ENCODE peak calls at places on chromosome 20, in seven cellular contexts. N is fibroblast of the aortic adventitia, H is adrenal gland, F is lung, R is bronchial epithelial cell, M is cardiac muscle cell, J is BJ. B is an unnamed sample.

GRCh38 chr20:53677447-53678314 is 84.0 kb upstream of the ZNF217 start:
- DNase-seq in F (no peak), J (no peak), R (no peak), M (peak), H (no peak), N (peak), B (no peak)

GRCh38 chr20:41366546-41367392 is at the start of gene EMILIN3:
- DNase-seq in R (no peak), J (no peak), H (no peak), F (no peak), N (no peak), M (no peak), B (no peak)

GRCh38 chr20:2626853-2627541 is 25.4 kb upstream of the NOP56 start:
- DNase-seq in J (peak), R (peak), M (peak), F (peak), N (peak), H (no peak), B (peak)

GRCh38 chr20:58908941-58909340 is 56.4 kb downstream of the GNAS start:
- DNase-seq in F (no peak), H (no peak), R (no peak), M (no peak), N (no peak), J (no peak), B (no peak)

GRCh38 chr20:20732641-20733040 is 20.2 kb upstream of the RALGAPA2 start:
- DNase-seq in R (peak), M (no peak), J (no peak), N (no peak), H (no peak), F (no peak), B (no peak)

GRCh38 chr20:5056801-5057599 is 55.7 kb upstream of the SLC23A2 start:
- DNase-seq in M (peak), N (peak), J (no peak), R (peak), F (peak), H (peak), B (no peak)

GRCh38 chr20:59217162-59217561 is 53.5 kb downstream of the ZNF831 start:
- DNase-seq in R (no peak), F (no peak), M (peak), J (no peak), H (no peak), N (no peak), B (no peak)

GRCh38 chr20:64104667-64105451 is 2.5 kb downstream of the NPBWR2 start:
- DNase-seq in M (no peak), H (no peak), N (no peak), J (no peak), R (no peak), F (no peak), B (no peak)

GRCh38 chr20:5195655-5196054 is 68.8 kb downstream of the CDS2 start:
- DNase-seq in F (no peak), N (peak), R (peak), H (no peak), M (no peak), J (no peak), B (no peak)

GRCh38 chr20:43752561-43753301 is 25.9 kb upstream of the GTSF1L start:
- DNase-seq in H (no peak), N (peak), R (no peak), F (peak), J (peak), M (peak), B (peak)

GRCh38 chr20:18007534-18008292 is 38.9 kb downstream of the MGME1 start:
- DNase-seq in F (no peak), H (no peak), N (peak), M (peak), R (no peak), J (no peak), B (no peak)

GRCh38 chr20:46512943-46513844 is at the start of gene ZNF334:
- DNase-seq in J (no peak), F (peak), H (peak), N (peak), R (peak), M (peak), B (no peak)

GRCh38 chr20:35145141-35145564 is 2.0 kb downstream of the EDEM2 start:
- DNase-seq in M (peak), R (peak), H (no peak), J (no peak), N (peak), F (no peak), B (peak)

GRCh38 chr20:35568645-35569044 is 26.8 kb downstream of the ERGIC3 start:
- DNase-seq in M (no peak), H (no peak), F (no peak), R (peak), N (no peak), J (no peak), B (no peak)

GRCh38 chr20:37266940-37267683 is 5.5 kb upstream of the GHRH start:
- DNase-seq in M (no peak), R (peak), H (no peak), J (no peak), F (no peak), N (no peak), B (no peak)

GRCh38 chr20:20375862-20376261 is 8.0 kb downstream of the INSM1 start:
- DNase-seq in H (no peak), J (no peak), M (no peak), F (no peak), R (no peak), N (no peak), B (no peak)

GRCh38 chr20:60422848-60423247 is 464.6 kb downstream of the CDH26 start:
- DNase-seq in R (no peak), N (no peak), F (no peak), H (no peak), J (no peak), M (no peak), B (no peak)

GRCh38 chr20:45067558-45067957 is 33.4 kb downstream of the KCNS1 start:
- DNase-seq in N (no peak), F (no peak), M (peak), R (peak), H (no peak), J (no peak), B (no peak)

GRCh38 chr20:45796336-45797070 is 4.7 kb downstream of the DNTTIP1 start:
- DNase-seq in N (no peak), J (no peak), F (no peak), R (no peak), H (no peak), M (no peak), B (no peak)

GRCh38 chr20:46739441-46740213 is 30.2 kb downstream of the SLC2A10 start:
- DNase-seq in F (no peak), M (no peak), R (peak), N (no peak), H (no peak), J (no peak), B (no peak)

GRCh38 chr20:1375515-1375914 is 17.3 kb downstream of the FKBP1A start:
- DNase-seq in J (no peak), R (peak), M (peak), H (no peak), F (no peak), N (peak), B (peak)

GRCh38 chr20:36385503-36385902 is 79.4 kb downstream of the DLGAP4 start:
- DNase-seq in M (no peak), R (no peak), F (no peak), H (no peak), J (no peak), N (no peak), B (no peak)

GRCh38 chr20:44185574-44185973 is 1.4 kb downstream of the JPH2 start:
- DNase-seq in F (no peak), J (no peak), M (no peak), R (no peak), H (no peak), N (no peak), B (no peak)

GRCh38 chr20:59438201-59438600 is 137.8 kb downstream of the EDN3 start:
- DNase-seq in N (no peak), M (no peak), F (no peak), R (no peak), J (no peak), H (no peak), B (no peak)

GRCh38 chr20:6731951-6732580 is 35.4 kb upstream of the BMP2 start:
- DNase-seq in R (no peak), M (no peak), H (peak), N (no peak), F (no peak), J (no peak), B (no peak)

GRCh38 chr20:62370115-62370806 is 3.1 kb upstream of the LAMA5 start:
- DNase-seq in F (no peak), H (no peak), M (peak), R (no peak), J (peak), N (peak), B (no peak)

GRCh38 chr20:1333462-1334369 is 4.8 kb upstream of the SDCBP2 start:
- DNase-seq in M (no peak), H (no peak), J (no peak), N (no peak), R (no peak), F (peak), B (no peak)

GRCh38 chr20:49656304-49656703 is 57.4 kb downstream of the B4GALT5 start:
- DNase-seq in N (peak), F (peak), R (no peak), J (no peak), M (no peak), H (no peak), B (no peak)

GRCh38 chr20:32368930-32369329 is 10.8 kb downstream of the ASXL1 start:
- DNase-seq in R (no peak), H (no peak), M (peak), J (no peak), F (no peak), N (peak), B (no peak)

GRCh38 chr20:46710149-46710913 is 882 bp downstream of the SLC2A10 start:
- DNase-seq in J (no peak), M (no peak), N (peak), R (no peak), F (no peak), H (no peak), B (no peak)

GRCh38 chr20:47213960-47214359 is 142.5 kb downstream of the ZMYND8 start:
- DNase-seq in M (no peak), J (no peak), R (no peak), H (no peak), N (no peak), F (no peak), B (no peak)

GRCh38 chr20:17841751-17842191 is 126.8 kb downstream of the SNX5 start:
- DNase-seq in R (no peak), J (no peak), N (peak), H (no peak), F (no peak), M (peak), B (no peak)

GRCh38 chr20:31869942-31870702 is at the start of the genes DUSP15 and TTLL9:
- DNase-seq in N (no peak), J (no peak), H (peak), R (no peak), F (peak), M (peak), B (no peak)

GRCh38 chr20:63736893-63737689 is 627 bp downstream of the LIME1 start:
- DNase-seq in M (no peak), H (no peak), F (no peak), J (no peak), R (no peak), N (no peak), B (no peak)

DNA sequence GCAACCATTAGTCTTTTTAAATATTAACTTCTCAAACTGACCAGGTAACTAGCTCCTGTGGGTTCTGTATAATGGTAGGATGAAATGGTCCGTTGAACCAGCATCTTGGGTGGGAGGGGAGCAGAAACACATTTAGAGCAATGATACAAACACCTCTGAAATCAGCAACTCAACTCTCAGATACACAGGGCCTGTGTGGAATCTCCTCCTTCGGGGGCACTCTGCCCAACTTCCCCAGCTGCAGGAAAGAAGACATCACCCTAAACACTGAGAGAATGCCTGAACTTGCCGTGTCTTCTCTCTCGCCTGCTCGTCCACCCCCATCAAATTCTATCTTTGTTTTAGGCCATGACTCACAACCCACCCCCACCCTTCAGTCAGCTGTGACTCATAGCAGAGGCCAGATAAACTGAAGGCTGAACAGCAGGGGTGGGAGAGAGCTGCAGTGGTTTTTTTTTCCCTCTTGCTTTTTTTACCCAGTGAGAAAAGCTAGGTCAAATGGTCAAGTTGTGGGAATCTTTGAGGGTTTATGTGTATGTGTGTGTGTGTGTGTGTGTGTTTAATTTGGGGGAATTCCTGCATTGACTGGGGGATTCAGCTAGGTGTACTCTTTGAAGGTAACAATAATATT is 593.4 kb upstream of the JAG1 start:
- DNase-seq in J (peak), M (peak), F (peak), H (peak), R (peak), N (peak), B (peak)
- TF ChIP-seq CTCF in J (peak), M (peak), F (no peak), H (no peak), R (peak), N (peak), B (peak)

DNA sequence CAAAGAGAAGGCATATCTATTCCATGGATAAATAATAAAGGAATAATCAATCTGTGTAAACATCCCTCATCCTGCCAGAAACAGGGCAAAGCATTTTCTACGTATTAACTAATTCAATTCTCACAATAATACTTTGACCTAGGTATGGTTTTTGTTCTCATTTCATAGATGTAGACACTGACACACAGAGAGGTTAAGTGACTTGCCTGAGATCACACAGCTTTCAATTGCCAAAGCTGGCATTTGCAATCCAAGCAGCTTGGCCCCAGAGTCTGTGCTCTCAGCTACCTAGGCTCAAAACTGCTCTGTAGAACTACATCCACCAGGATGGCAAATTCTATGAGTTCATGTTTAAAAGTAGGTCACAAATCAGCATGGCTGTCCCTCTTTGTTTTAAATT is 124.9 kb downstream of the BMP7 start:
- DNase-seq in F (no peak), N (no peak), J (no peak), H (no peak), R (no peak), M (no peak), B (no peak)
- TF ChIP-seq CTCF in F (no peak), N (no peak), J (no peak), H (no peak), R (no peak), M (no peak), B (no peak)

DNA sequence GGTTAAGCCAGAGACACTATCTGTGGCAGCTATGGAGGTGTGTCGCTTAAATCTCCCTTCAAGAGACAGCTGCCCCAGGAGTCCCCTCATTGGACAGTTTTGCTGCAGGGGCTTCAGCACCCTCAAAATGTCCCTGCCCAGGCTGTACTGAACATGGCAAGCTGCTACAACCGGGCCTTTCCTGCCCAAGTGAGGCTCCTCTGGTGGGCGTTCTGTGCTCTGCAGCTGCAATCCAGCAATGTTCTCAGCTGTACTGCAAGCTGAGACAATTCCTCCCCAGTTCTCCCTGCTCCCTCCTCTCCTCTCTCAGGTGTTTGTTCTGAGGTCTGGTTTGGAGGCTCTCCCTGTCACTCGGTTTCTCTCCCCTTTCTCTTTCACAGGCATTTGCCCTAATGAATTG is 190.8 kb upstream of the LAMP5 start:
- DNase-seq in M (peak), R (no peak), F (no peak), H (no peak), N (no peak), J (no peak), B (no peak)
- TF ChIP-seq CTCF in M (peak), R (peak), F (no peak), H (no peak), N (peak), J (peak), B (peak)

DNA sequence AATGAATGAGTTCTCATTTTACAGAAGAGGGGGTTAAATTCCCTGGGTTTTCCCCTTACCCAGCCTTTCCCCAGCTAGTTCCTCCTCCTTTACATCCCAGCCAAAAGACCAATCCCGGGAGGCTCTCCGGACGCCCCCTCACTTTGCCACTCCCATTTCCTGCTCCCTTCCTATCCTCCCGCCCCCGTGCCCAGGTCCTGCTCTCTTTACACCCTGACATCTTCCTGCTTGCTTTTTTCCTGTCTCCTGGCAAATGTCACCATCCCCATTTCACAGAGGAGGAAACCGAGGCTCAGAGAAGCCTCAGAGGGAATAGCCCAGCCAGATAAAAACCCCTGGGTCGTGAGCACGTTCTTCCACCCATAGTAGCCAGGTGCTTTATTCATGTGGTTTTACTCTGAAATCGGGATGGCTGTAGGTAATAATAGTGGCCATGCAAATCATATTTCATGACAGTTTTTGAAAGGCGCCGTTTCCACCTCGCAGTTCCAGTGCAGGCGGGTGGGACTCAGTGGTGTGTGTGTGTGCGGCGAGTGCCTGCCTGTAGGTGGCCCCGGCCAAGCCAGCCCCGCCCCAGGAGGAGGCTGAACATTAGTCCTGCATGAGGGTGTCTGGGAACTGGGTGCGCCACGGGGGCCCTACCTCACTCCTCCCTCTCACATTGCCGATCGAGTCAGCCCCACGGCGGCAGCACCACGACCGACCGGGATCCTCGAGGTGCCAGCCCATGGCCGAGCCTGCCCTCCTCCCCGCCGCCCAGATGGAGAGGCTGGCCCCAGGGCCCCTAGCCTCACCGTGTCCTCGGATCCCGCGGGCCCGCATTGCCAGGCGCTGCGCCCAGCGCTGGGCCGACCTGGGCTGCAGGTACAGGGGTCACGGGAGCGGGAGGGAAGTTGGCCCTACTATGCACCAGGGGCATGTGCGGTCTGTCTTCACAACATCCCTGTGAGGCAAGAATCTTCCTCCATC is at the start of gene ARHGAP40:
- DNase-seq in M (no peak), N (no peak), J (no peak), F (no peak), R (peak), H (no peak), B (no peak)
- TF ChIP-seq CTCF in M (peak), N (peak), J (peak), F (no peak), R (peak), H (no peak), B (no peak)

GRCh38 chr20:25576783-25577530 is 8.4 kb downstream of the NINL start:
- DNase-seq in R (no peak), J (no peak), H (peak), M (no peak), F (no peak), N (no peak), B (no peak)

GRCh38 chr20:25573288-25574251 is 11.8 kb downstream of the NINL start:
- DNase-seq in M (no peak), H (no peak), J (peak), R (no peak), N (peak), F (no peak), B (no peak)

GRCh38 chr20:25571240-25571639 is 14.1 kb downstream of the NINL start:
- DNase-seq in J (no peak), F (no peak), N (no peak), M (no peak), H (no peak), R (no peak), B (no peak)

GRCh38 chr20:25571817-25572216 is 13.5 kb downstream of the NINL start:
- DNase-seq in F (no peak), N (no peak), J (no peak), M (no peak), R (no peak), H (no peak), B (no peak)

GRCh38 chr20:25574411-25574810 is 10.9 kb downstream of the NINL start:
- DNase-seq in F (no peak), H (no peak), M (peak), N (peak), J (no peak), R (no peak), B (no peak)
- TF ChIP-seq CTCF in F (no peak), H (no peak), M (peak), N (peak), J (peak), R (no peak), B (peak)

GRCh38 chr20:38724603-38725457 is 544 bp downstream of the SLC32A1 start:
- DNase-seq in F (no peak), M (no peak), N (no peak), R (no peak), J (no peak), H (no peak), B (no peak)
- TF ChIP-seq CTCF in F (no peak), M (peak), N (no peak), R (no peak), J (no peak), H (no peak), B (no peak)